ENCODE peak calls at places on chromosomes 6 and 20, in seven cellular contexts. One of them, this sample, is unnamed. For H3K27me3, the result is how much of the 10 kb centered on the place peaks cover.

GRCh38 chr6:150881911-150882481 is 16.5 kb downstream of the MTHFD1L start:
- DNase-seq in lower lobe of right lung: no peak
- DNase-seq in AG04450: peak
- DNase-seq in SJCRH30: peak
- DNase-seq in sigmoid colon: peak
- DNase-seq in body of pancreas: peak
- DNase-seq in CD8-positive, alpha-beta T cell: no peak
- DNase-seq in this sample: no peak

GRCh38 chr20:34337544-34337943 is 25.5 kb upstream of the ITCH start:
- DNase-seq in AG04450: no peak
- DNase-seq in lower lobe of right lung: no peak
- DNase-seq in body of pancreas: no peak
- DNase-seq in SJCRH30: no peak
- DNase-seq in sigmoid colon: no peak
- DNase-seq in CD8-positive, alpha-beta T cell: no peak
- DNase-seq in this sample: no peak

GRCh38 chr20:10708342-10709185 is 34.8 kb upstream of the JAG1 start:
- DNase-seq in SJCRH30: no peak
- DNase-seq in lower lobe of right lung: no peak
- DNase-seq in sigmoid colon: no peak
- DNase-seq in AG04450: peak
- DNase-seq in CD8-positive, alpha-beta T cell: no peak
- DNase-seq in body of pancreas: no peak
- DNase-seq in this sample: no peak

GRCh38 chr6:37713529-37714119 is 15.9 kb upstream of the MDGA1 start:
- DNase-seq in sigmoid colon: no peak
- DNase-seq in CD8-positive, alpha-beta T cell: no peak
- DNase-seq in body of pancreas: no peak
- DNase-seq in AG04450: no peak
- DNase-seq in SJCRH30: no peak
- DNase-seq in lower lobe of right lung: no peak
- DNase-seq in this sample: no peak

GRCh38 chr6:170198298-170198697 is 92.6 kb downstream of the DLL1 start:
- DNase-seq in SJCRH30: no peak
- DNase-seq in AG04450: no peak
- DNase-seq in sigmoid colon: no peak
- DNase-seq in body of pancreas: no peak
- DNase-seq in CD8-positive, alpha-beta T cell: no peak
- DNase-seq in lower lobe of right lung: no peak
- DNase-seq in this sample: no peak

GRCh38 chr20:57326667-57327455 is 2.7 kb upstream of the SPO11 start:
- DNase-seq in lower lobe of right lung: no peak
- DNase-seq in body of pancreas: no peak
- DNase-seq in AG04450: no peak
- DNase-seq in SJCRH30: no peak
- DNase-seq in CD8-positive, alpha-beta T cell: no peak
- DNase-seq in sigmoid colon: no peak
- DNase-seq in this sample: no peak

GRCh38 chr6:42176981-42177380 is 3.8 kb downstream of the GUCA1A start:
- DNase-seq in sigmoid colon: no peak
- DNase-seq in SJCRH30: no peak
- DNase-seq in lower lobe of right lung: no peak
- DNase-seq in body of pancreas: no peak
- DNase-seq in AG04450: no peak
- DNase-seq in CD8-positive, alpha-beta T cell: no peak
- DNase-seq in this sample: no peak

GRCh38 chr20:2122921-2123320 is 21.3 kb downstream of the STK35 start:
- DNase-seq in sigmoid colon: no peak
- DNase-seq in body of pancreas: peak
- DNase-seq in CD8-positive, alpha-beta T cell: no peak
- DNase-seq in SJCRH30: no peak
- DNase-seq in lower lobe of right lung: no peak
- DNase-seq in AG04450: peak
- DNase-seq in this sample: no peak

GRCh38 chr6:9103876-9104521 is 668.7 kb upstream of the SLC35B3 start:
- DNase-seq in lower lobe of right lung: no peak
- DNase-seq in body of pancreas: no peak
- DNase-seq in CD8-positive, alpha-beta T cell: no peak
- DNase-seq in SJCRH30: no peak
- DNase-seq in AG04450: no peak
- DNase-seq in sigmoid colon: no peak
- DNase-seq in this sample: no peak

GRCh38 chr20:46222521-46223007 is 85.7 kb downstream of the CDH22 start:
- DNase-seq in lower lobe of right lung: no peak
- DNase-seq in SJCRH30: no peak
- DNase-seq in CD8-positive, alpha-beta T cell: no peak
- DNase-seq in sigmoid colon: no peak
- DNase-seq in body of pancreas: peak
- DNase-seq in AG04450: no peak
- DNase-seq in this sample: no peak

GRCh38 chr20:45972500-45973183 is 639 bp upstream of the ZNF335 start:
- DNase-seq in CD8-positive, alpha-beta T cell: no peak
- DNase-seq in sigmoid colon: peak
- DNase-seq in SJCRH30: no peak
- DNase-seq in lower lobe of right lung: peak
- DNase-seq in AG04450: no peak
- DNase-seq in body of pancreas: peak
- DNase-seq in this sample: no peak

GRCh38 chr20:48295445-48295903 is 510.2 kb upstream of the SULF2 start:
- DNase-seq in CD8-positive, alpha-beta T cell: no peak
- DNase-seq in SJCRH30: peak
- DNase-seq in sigmoid colon: no peak
- DNase-seq in body of pancreas: no peak
- DNase-seq in lower lobe of right lung: no peak
- DNase-seq in AG04450: peak
- DNase-seq in this sample: no peak

GRCh38 chr20:8646716-8647115 is 422.2 kb upstream of the PLCB4 start:
- DNase-seq in sigmoid colon: no peak
- DNase-seq in lower lobe of right lung: no peak
- DNase-seq in SJCRH30: no peak
- DNase-seq in AG04450: peak
- DNase-seq in body of pancreas: no peak
- DNase-seq in CD8-positive, alpha-beta T cell: no peak
- DNase-seq in this sample: no peak

GRCh38 chr20:61955668-61956395 is 109.8 kb downstream of the TAF4 start:
- DNase-seq in AG04450: no peak
- DNase-seq in sigmoid colon: no peak
- DNase-seq in SJCRH30: no peak
- DNase-seq in body of pancreas: no peak
- DNase-seq in CD8-positive, alpha-beta T cell: no peak
- DNase-seq in lower lobe of right lung: no peak
- DNase-seq in this sample: no peak

GRCh38 chr20:34979366-34980153 is 23.9 kb downstream of the MYH7B start:
- DNase-seq in SJCRH30: no peak
- DNase-seq in AG04450: no peak
- DNase-seq in sigmoid colon: no peak
- DNase-seq in body of pancreas: no peak
- DNase-seq in CD8-positive, alpha-beta T cell: no peak
- DNase-seq in lower lobe of right lung: no peak
- DNase-seq in this sample: no peak

GRCh38 chr6:5762561-5762968 is 244.2 kb downstream of the NRN1 start:
- DNase-seq in sigmoid colon: peak
- DNase-seq in lower lobe of right lung: no peak
- DNase-seq in CD8-positive, alpha-beta T cell: no peak
- DNase-seq in body of pancreas: no peak
- DNase-seq in AG04450: no peak
- DNase-seq in SJCRH30: no peak
- DNase-seq in this sample: no peak

GRCh38 chr6:111087871-111088667 is 766 bp downstream of the SLC16A10 start:
- DNase-seq in body of pancreas: peak
- DNase-seq in sigmoid colon: no peak
- DNase-seq in SJCRH30: peak
- DNase-seq in AG04450: no peak
- DNase-seq in CD8-positive, alpha-beta T cell: peak
- DNase-seq in lower lobe of right lung: peak
- DNase-seq in this sample: peak

GRCh38 chr6:111090766-111091165 is 3.5 kb downstream of the SLC16A10 start:
- DNase-seq in CD8-positive, alpha-beta T cell: no peak
- DNase-seq in SJCRH30: no peak
- DNase-seq in body of pancreas: no peak
- DNase-seq in sigmoid colon: no peak
- DNase-seq in lower lobe of right lung: no peak
- DNase-seq in AG04450: no peak
- DNase-seq in this sample: no peak

GRCh38 chr6:111086685-111087084 is 618 bp upstream of the SLC16A10 start:
- DNase-seq in body of pancreas: no peak
- DNase-seq in AG04450: no peak
- DNase-seq in CD8-positive, alpha-beta T cell: no peak
- DNase-seq in sigmoid colon: no peak
- DNase-seq in SJCRH30: no peak
- DNase-seq in lower lobe of right lung: no peak
- DNase-seq in this sample: no peak

GRCh38 chr6:111087106-111087835 is at the start of gene SLC16A10:
- DNase-seq in body of pancreas: peak
- DNase-seq in AG04450: no peak
- DNase-seq in SJCRH30: peak
- DNase-seq in sigmoid colon: peak
- DNase-seq in lower lobe of right lung: peak
- DNase-seq in CD8-positive, alpha-beta T cell: peak
- DNase-seq in this sample: peak

DNA sequence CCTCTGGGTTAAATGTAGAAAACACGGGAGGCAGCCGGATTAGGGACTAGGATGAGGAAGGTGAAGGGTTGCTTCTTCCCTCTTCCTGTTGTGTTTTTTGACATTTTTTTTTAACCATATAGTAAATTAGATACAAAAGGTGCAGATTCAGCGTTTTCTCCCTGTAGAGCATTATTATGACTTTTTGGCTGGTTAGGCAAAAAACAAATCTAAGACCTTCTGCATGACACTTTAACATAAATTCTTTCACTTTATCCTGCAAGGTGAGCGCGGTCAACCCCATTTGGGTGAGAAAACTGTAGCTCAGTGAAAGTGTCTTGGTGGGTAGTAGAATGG is 1.3 kb downstream of the SLC16A10 start:
- DNase-seq in SJCRH30: no peak
- DNase-seq in body of pancreas: no peak
- DNase-seq in AG04450: no peak
- DNase-seq in sigmoid colon: no peak
- DNase-seq in CD8-positive, alpha-beta T cell: no peak
- DNase-seq in lower lobe of right lung: no peak
- DNase-seq in this sample: no peak
- H3K27me3 ChIP-seq in SJCRH30: under half
- H3K27me3 ChIP-seq in body of pancreas: under half
- H3K27me3 ChIP-seq in AG04450: under half
- H3K27me3 ChIP-seq in sigmoid colon: under half
- H3K27me3 ChIP-seq in CD8-positive, alpha-beta T cell: under half
- H3K27me3 ChIP-seq in lower lobe of right lung: under half
- H3K27me3 ChIP-seq in this sample: under half

GRCh38 chr6:113067612-113068262 is 720.6 kb downstream of the RFPL4B start:
- DNase-seq in CD8-positive, alpha-beta T cell: no peak
- DNase-seq in SJCRH30: no peak
- DNase-seq in body of pancreas: no peak
- DNase-seq in lower lobe of right lung: no peak
- DNase-seq in sigmoid colon: no peak
- DNase-seq in AG04450: no peak
- DNase-seq in this sample: no peak
- H3K27ac ChIP-seq in CD8-positive, alpha-beta T cell: no peak
- H3K27ac ChIP-seq in SJCRH30: peak
- H3K27ac ChIP-seq in body of pancreas: no peak
- H3K27ac ChIP-seq in lower lobe of right lung: no peak
- H3K27ac ChIP-seq in sigmoid colon: no peak
- H3K27ac ChIP-seq in AG04450: no peak
- H3K27ac ChIP-seq in this sample: no peak

GRCh38 chr6:104956663-104957294 is at the start of gene LIN28B:
- DNase-seq in SJCRH30: peak
- DNase-seq in sigmoid colon: no peak
- DNase-seq in AG04450: no peak
- DNase-seq in lower lobe of right lung: no peak
- DNase-seq in body of pancreas: no peak
- DNase-seq in CD8-positive, alpha-beta T cell: no peak
- DNase-seq in this sample: no peak

GRCh38 chr6:104953410-104953953 is 3.4 kb upstream of the LIN28B start:
- DNase-seq in SJCRH30: no peak
- DNase-seq in lower lobe of right lung: no peak
- DNase-seq in sigmoid colon: no peak
- DNase-seq in CD8-positive, alpha-beta T cell: no peak
- DNase-seq in AG04450: no peak
- DNase-seq in body of pancreas: no peak
- DNase-seq in this sample: no peak

GRCh38 chr6:104954091-104954797 is 2.7 kb upstream of the LIN28B start:
- DNase-seq in body of pancreas: no peak
- DNase-seq in CD8-positive, alpha-beta T cell: no peak
- DNase-seq in lower lobe of right lung: no peak
- DNase-seq in SJCRH30: no peak
- DNase-seq in sigmoid colon: no peak
- DNase-seq in AG04450: no peak
- DNase-seq in this sample: no peak

GRCh38 chr6:104955927-104956662 is 812 bp upstream of the LIN28B start:
- DNase-seq in lower lobe of right lung: no peak
- DNase-seq in AG04450: no peak
- DNase-seq in SJCRH30: no peak
- DNase-seq in body of pancreas: no peak
- DNase-seq in sigmoid colon: no peak
- DNase-seq in CD8-positive, alpha-beta T cell: no peak
- DNase-seq in this sample: no peak

DNA sequence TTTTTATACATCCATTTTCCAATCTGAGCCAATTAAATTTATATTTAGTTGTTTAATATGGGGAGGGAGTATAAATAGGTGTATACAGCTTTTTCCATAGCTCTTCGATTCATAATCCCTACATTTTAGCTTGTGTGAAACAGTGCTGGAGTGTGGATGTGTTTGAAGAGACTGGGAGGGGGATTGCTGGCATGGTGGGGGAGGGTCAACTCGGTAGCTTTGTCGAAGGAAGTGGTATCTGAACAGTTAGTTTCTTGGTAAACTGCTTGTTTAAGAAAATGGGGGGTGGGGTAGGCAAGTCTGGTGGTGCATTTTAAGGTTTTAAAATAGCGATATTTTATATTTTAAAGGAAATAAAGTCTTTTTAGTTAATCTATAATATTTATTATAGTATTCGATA is 1.4 kb upstream of the LIN28B start:
- DNase-seq in SJCRH30: no peak
- DNase-seq in CD8-positive, alpha-beta T cell: no peak
- DNase-seq in body of pancreas: no peak
- DNase-seq in sigmoid colon: no peak
- DNase-seq in AG04450: no peak
- DNase-seq in lower lobe of right lung: no peak
- DNase-seq in this sample: no peak
- H3K27me3 ChIP-seq in SJCRH30: under half
- H3K27me3 ChIP-seq in CD8-positive, alpha-beta T cell: half or more
- H3K27me3 ChIP-seq in body of pancreas: under half
- H3K27me3 ChIP-seq in sigmoid colon: under half
- H3K27me3 ChIP-seq in AG04450: half or more
- H3K27me3 ChIP-seq in lower lobe of right lung: half or more
- H3K27me3 ChIP-seq in this sample: under half

DNA sequence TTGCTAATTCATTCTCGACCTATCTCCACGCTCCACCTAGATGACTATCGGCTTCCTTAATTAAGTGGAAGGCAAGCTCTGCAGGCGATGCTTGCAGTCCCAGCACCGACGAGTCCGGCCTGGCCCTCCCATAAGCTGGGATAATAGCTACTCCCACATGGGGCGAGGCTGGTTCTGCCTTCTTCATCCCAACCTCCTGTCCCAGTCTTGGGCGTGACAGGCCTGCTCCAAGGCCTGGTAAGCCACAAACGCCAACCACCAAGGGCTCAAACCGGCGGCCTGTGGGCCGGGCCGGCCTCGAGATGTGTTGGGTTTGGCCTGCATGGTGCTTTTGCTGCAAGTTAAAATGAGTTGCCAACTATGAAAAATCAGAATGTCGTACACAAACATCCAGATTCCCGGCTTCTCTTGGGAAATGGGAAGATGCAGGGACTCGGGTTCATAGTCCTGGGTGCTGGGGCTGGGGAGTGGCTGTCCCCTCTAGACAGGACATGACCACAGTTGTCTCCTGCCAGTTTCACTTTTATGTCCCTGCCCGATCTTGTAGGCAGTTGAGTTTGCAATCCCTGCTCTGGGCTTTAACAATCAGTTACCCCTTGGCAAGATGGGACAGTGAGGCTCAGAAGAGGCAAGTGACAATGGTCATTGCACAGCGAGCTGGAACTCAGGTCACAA is 32.8 kb downstream of the CEBPB start:
- DNase-seq in CD8-positive, alpha-beta T cell: no peak
- DNase-seq in SJCRH30: no peak
- DNase-seq in AG04450: no peak
- DNase-seq in sigmoid colon: no peak
- DNase-seq in body of pancreas: no peak
- DNase-seq in lower lobe of right lung: peak
- DNase-seq in this sample: no peak
- H3K27ac ChIP-seq in CD8-positive, alpha-beta T cell: no peak
- H3K27ac ChIP-seq in SJCRH30: no peak
- H3K27ac ChIP-seq in AG04450: no peak
- H3K27ac ChIP-seq in sigmoid colon: peak
- H3K27ac ChIP-seq in body of pancreas: peak
- H3K27ac ChIP-seq in lower lobe of right lung: peak
- H3K27ac ChIP-seq in this sample: no peak

This sample was measured in CD4-positive, alpha-beta memory T cell.